ENCODE peak calls at places on chromosome 21, in nine cellular contexts. One of them, this sample, is unnamed.

GRCh38 chr21:44012474-44013379 is 618 bp downstream of the TRAPPC10 start:
- DNase-seq in lower leg skin: peak; percentile 92
- DNase-seq in cardiac fibroblast: no peak
- DNase-seq in IMR-90: peak; percentile 13
- DNase-seq in fibroblast of villous mesenchyme: peak; percentile 36
- DNase-seq in Karpas-422: peak; percentile 88
- DNase-seq in Panc1: no peak
- DNase-seq in brain microvascular endothelial cell: peak; percentile 8
- DNase-seq in AG10803: peak; percentile 11
- DNase-seq in this sample: no peak

GRCh38 chr21:37368536-37369279 is 2.1 kb downstream of the DYRK1A start:
- DNase-seq in lower leg skin: no peak
- DNase-seq in cardiac fibroblast: peak; percentile 73
- DNase-seq in IMR-90: peak; percentile 48
- DNase-seq in fibroblast of villous mesenchyme: no peak
- DNase-seq in Karpas-422: peak; percentile 49
- DNase-seq in Panc1: no peak
- DNase-seq in brain microvascular endothelial cell: peak; percentile 18
- DNase-seq in AG10803: peak; percentile 40
- DNase-seq in this sample: no peak

GRCh38 chr21:18026359-18026758 is 207.2 kb upstream of the C21orf91 start:
- DNase-seq in lower leg skin: no peak
- DNase-seq in cardiac fibroblast: no peak
- DNase-seq in IMR-90: no peak
- DNase-seq in fibroblast of villous mesenchyme: no peak
- DNase-seq in Karpas-422: no peak
- DNase-seq in Panc1: no peak
- DNase-seq in brain microvascular endothelial cell: no peak
- DNase-seq in AG10803: no peak
- DNase-seq in this sample: no peak

GRCh38 chr21:17003763-17004373 is 509.0 kb upstream of the CXADR start:
- DNase-seq in lower leg skin: no peak
- DNase-seq in cardiac fibroblast: peak; percentile 11
- DNase-seq in IMR-90: peak; percentile 3
- DNase-seq in fibroblast of villous mesenchyme: peak; percentile 5
- DNase-seq in Karpas-422: no peak
- DNase-seq in Panc1: no peak
- DNase-seq in brain microvascular endothelial cell: peak; percentile 1
- DNase-seq in AG10803: no peak
- DNase-seq in this sample: peak; percentile 58

GRCh38 chr21:36350282-36350910 is 30.4 kb downstream of the MORC3 start:
- DNase-seq in lower leg skin: no peak
- DNase-seq in cardiac fibroblast: peak; percentile 81
- DNase-seq in IMR-90: peak; percentile 81
- DNase-seq in fibroblast of villous mesenchyme: peak; percentile 73
- DNase-seq in Karpas-422: no peak
- DNase-seq in Panc1: no peak
- DNase-seq in brain microvascular endothelial cell: peak; percentile 69
- DNase-seq in AG10803: peak; percentile 63
- DNase-seq in this sample: peak; percentile 67

GRCh38 chr21:36773111-36773510 is 74.2 kb downstream of the SIM2 start:
- DNase-seq in lower leg skin: peak; percentile 86
- DNase-seq in cardiac fibroblast: peak; percentile 85
- DNase-seq in IMR-90: peak; percentile 89
- DNase-seq in fibroblast of villous mesenchyme: peak; percentile 86
- DNase-seq in Karpas-422: no peak
- DNase-seq in Panc1: no peak
- DNase-seq in brain microvascular endothelial cell: peak; percentile 41
- DNase-seq in AG10803: peak; percentile 88
- DNase-seq in this sample: peak; percentile 86

GRCh38 chr21:34888569-34889286 is 160.4 kb downstream of the RUNX1 start:
- DNase-seq in lower leg skin: peak; percentile 98
- DNase-seq in cardiac fibroblast: peak; percentile 95
- DNase-seq in IMR-90: peak; percentile 96
- DNase-seq in fibroblast of villous mesenchyme: peak; percentile 97
- DNase-seq in Karpas-422: peak; percentile 92
- DNase-seq in Panc1: no peak
- DNase-seq in brain microvascular endothelial cell: peak; percentile 95
- DNase-seq in AG10803: peak; percentile 97
- DNase-seq in this sample: peak; percentile 97

GRCh38 chr21:17270234-17270633 is 242.6 kb upstream of the CXADR start:
- DNase-seq in lower leg skin: no peak
- DNase-seq in cardiac fibroblast: peak; percentile 66
- DNase-seq in IMR-90: peak; percentile 31
- DNase-seq in fibroblast of villous mesenchyme: peak; percentile 36
- DNase-seq in Karpas-422: peak; percentile 56
- DNase-seq in Panc1: no peak
- DNase-seq in brain microvascular endothelial cell: peak; percentile 29
- DNase-seq in AG10803: peak; percentile 40
- DNase-seq in this sample: peak; percentile 74

GRCh38 chr21:44089001-44089911 is 17.9 kb upstream of the PWP2 start:
- DNase-seq in lower leg skin: peak; percentile 68
- DNase-seq in cardiac fibroblast: no peak
- DNase-seq in IMR-90: no peak
- DNase-seq in fibroblast of villous mesenchyme: no peak
- DNase-seq in Karpas-422: no peak
- DNase-seq in Panc1: no peak
- DNase-seq in brain microvascular endothelial cell: no peak
- DNase-seq in AG10803: no peak
- DNase-seq in this sample: no peak

GRCh38 chr21:29719561-29719960 is 220.2 kb downstream of the GRIK1 start:
- DNase-seq in lower leg skin: no peak
- DNase-seq in cardiac fibroblast: no peak
- DNase-seq in IMR-90: no peak
- DNase-seq in fibroblast of villous mesenchyme: no peak
- DNase-seq in Karpas-422: no peak
- DNase-seq in Panc1: no peak
- DNase-seq in brain microvascular endothelial cell: no peak
- DNase-seq in AG10803: no peak
- DNase-seq in this sample: no peak

GRCh38 chr21:33022828-33023573 is 2.7 kb upstream of the OLIG2 start:
- DNase-seq in lower leg skin: peak; percentile 82
- DNase-seq in cardiac fibroblast: no peak
- DNase-seq in IMR-90: no peak
- DNase-seq in fibroblast of villous mesenchyme: no peak
- DNase-seq in Karpas-422: no peak
- DNase-seq in Panc1: no peak
- DNase-seq in brain microvascular endothelial cell: no peak
- DNase-seq in AG10803: no peak
- DNase-seq in this sample: no peak

DNA sequence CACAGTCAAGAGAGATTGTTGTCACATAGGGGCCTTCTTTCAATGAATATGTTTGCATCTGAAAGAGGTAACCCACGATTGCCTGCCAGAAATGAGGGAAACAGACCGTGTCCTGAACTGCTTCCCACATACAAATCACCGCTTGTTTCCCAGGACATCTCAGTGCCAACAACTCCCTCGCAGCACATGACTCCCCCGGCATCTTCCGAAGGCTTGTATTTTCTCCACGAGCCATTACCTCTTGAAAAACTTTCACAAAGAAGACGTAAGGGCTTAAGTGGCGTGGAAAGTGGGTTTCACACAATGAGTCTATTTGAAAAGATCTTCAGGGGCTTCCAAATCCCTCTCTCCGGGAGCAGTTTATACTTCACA is 31.6 kb upstream of the PDE9A start:
- DNase-seq in lower leg skin: peak; percentile 58
- DNase-seq in cardiac fibroblast: no peak
- DNase-seq in IMR-90: no peak
- DNase-seq in fibroblast of villous mesenchyme: peak; percentile 36
- DNase-seq in Karpas-422: no peak
- DNase-seq in Panc1: no peak
- DNase-seq in brain microvascular endothelial cell: no peak
- DNase-seq in AG10803: no peak
- DNase-seq in this sample: no peak
- H3K4me3 ChIP-seq in lower leg skin: no peak overlapping the region
- H3K4me3 ChIP-seq in cardiac fibroblast: no peak overlapping the region
- H3K4me3 ChIP-seq in IMR-90: no peak overlapping the region
- H3K4me3 ChIP-seq in fibroblast of villous mesenchyme: no peak overlapping the region
- H3K4me3 ChIP-seq in Karpas-422: no peak overlapping the region
- H3K4me3 ChIP-seq in Panc1: no peak overlapping the region
- H3K4me3 ChIP-seq in brain microvascular endothelial cell: no peak overlapping the region
- H3K4me3 ChIP-seq in AG10803: no peak overlapping the region
- H3K4me3 ChIP-seq in this sample: no peak overlapping the region

DNA sequence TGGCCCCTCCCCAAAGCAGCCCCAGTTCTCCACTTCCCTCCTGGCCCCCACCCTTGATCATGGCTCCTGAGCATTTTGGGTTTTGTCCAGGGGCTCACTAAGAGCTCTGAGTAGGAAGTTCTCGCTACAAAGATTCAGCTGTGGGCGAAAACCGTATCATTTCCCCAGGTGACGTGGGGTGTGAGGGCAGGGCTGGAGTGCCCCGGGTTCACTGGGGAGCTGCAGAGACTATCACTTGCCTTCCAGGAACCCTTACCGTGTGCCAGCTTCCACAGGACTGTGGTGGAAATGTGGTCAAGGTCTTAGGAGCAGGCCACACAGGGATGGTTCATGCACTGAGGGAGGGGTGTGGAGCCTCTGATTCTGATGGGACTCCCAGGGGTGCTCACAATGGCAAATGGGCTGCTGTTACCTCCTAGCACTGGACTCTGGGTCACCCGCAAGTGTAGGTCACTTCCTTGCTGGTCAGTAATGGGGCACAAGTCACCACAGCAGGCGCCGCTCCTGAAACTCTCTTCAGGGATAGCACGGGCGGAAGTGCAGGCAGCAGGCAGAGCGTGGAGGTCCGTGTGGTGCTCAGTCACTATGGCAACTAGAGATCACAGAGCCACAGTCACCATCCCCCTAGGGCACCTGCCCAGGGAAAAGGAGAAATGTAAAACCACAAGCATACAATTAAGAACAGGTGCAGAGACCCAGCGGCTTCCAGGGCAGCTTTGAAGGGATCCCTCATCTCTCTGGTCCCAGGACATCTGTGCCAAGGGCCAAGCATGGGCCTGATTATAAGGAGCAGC is 35.4 kb downstream of the RSPH1 start:
- DNase-seq in lower leg skin: peak; percentile 73
- DNase-seq in cardiac fibroblast: no peak
- DNase-seq in IMR-90: no peak
- DNase-seq in fibroblast of villous mesenchyme: no peak
- DNase-seq in Karpas-422: peak; percentile 92
- DNase-seq in Panc1: no peak
- DNase-seq in brain microvascular endothelial cell: no peak
- DNase-seq in AG10803: no peak
- DNase-seq in this sample: no peak
- H3K4me3 ChIP-seq in lower leg skin: no peak overlapping the region
- H3K4me3 ChIP-seq in cardiac fibroblast: no peak overlapping the region
- H3K4me3 ChIP-seq in IMR-90: no peak overlapping the region
- H3K4me3 ChIP-seq in fibroblast of villous mesenchyme: no peak overlapping the region
- H3K4me3 ChIP-seq in Karpas-422: peak overlapping the region; percentile 53
- H3K4me3 ChIP-seq in Panc1: no peak overlapping the region
- H3K4me3 ChIP-seq in brain microvascular endothelial cell: no peak overlapping the region
- H3K4me3 ChIP-seq in AG10803: no peak overlapping the region
- H3K4me3 ChIP-seq in this sample: no peak overlapping the region

GRCh38 chr21:45834026-45834715 is 147.4 kb upstream of the COL6A1 start:
- DNase-seq in lower leg skin: peak; percentile 66
- DNase-seq in cardiac fibroblast: no peak
- DNase-seq in IMR-90: no peak
- DNase-seq in fibroblast of villous mesenchyme: no peak
- DNase-seq in Karpas-422: no peak
- DNase-seq in Panc1: no peak
- DNase-seq in brain microvascular endothelial cell: no peak
- DNase-seq in AG10803: no peak
- DNase-seq in this sample: no peak

GRCh38 chr21:45836694-45837670 is 144.6 kb upstream of the COL6A1 start:
- DNase-seq in lower leg skin: peak; percentile 40
- DNase-seq in cardiac fibroblast: no peak
- DNase-seq in IMR-90: no peak
- DNase-seq in fibroblast of villous mesenchyme: no peak
- DNase-seq in Karpas-422: no peak
- DNase-seq in Panc1: no peak
- DNase-seq in brain microvascular endothelial cell: no peak
- DNase-seq in AG10803: no peak
- DNase-seq in this sample: peak; percentile 12

GRCh38 chr21:45834821-45835293 is 146.7 kb upstream of the COL6A1 start:
- DNase-seq in lower leg skin: peak; percentile 64
- DNase-seq in cardiac fibroblast: no peak
- DNase-seq in IMR-90: no peak
- DNase-seq in fibroblast of villous mesenchyme: no peak
- DNase-seq in Karpas-422: no peak
- DNase-seq in Panc1: no peak
- DNase-seq in brain microvascular endothelial cell: no peak
- DNase-seq in AG10803: no peak
- DNase-seq in this sample: no peak

GRCh38 chr21:45836268-45836655 is 145.3 kb upstream of the COL6A1 start:
- DNase-seq in lower leg skin: peak; percentile 59
- DNase-seq in cardiac fibroblast: no peak
- DNase-seq in IMR-90: peak; percentile 61
- DNase-seq in fibroblast of villous mesenchyme: peak; percentile 56
- DNase-seq in Karpas-422: no peak
- DNase-seq in Panc1: no peak
- DNase-seq in brain microvascular endothelial cell: no peak
- DNase-seq in AG10803: peak; percentile 41
- DNase-seq in this sample: peak; percentile 17

GRCh38 chr21:45835301-45836267 is 146.0 kb upstream of the COL6A1 start:
- DNase-seq in lower leg skin: peak; percentile 60
- DNase-seq in cardiac fibroblast: no peak
- DNase-seq in IMR-90: no peak
- DNase-seq in fibroblast of villous mesenchyme: no peak
- DNase-seq in Karpas-422: no peak
- DNase-seq in Panc1: no peak
- DNase-seq in brain microvascular endothelial cell: no peak
- DNase-seq in AG10803: no peak
- DNase-seq in this sample: no peak
- H3K4me3 ChIP-seq in lower leg skin: no peak overlapping the region
- H3K4me3 ChIP-seq in cardiac fibroblast: no peak overlapping the region
- H3K4me3 ChIP-seq in IMR-90: no peak overlapping the region
- H3K4me3 ChIP-seq in fibroblast of villous mesenchyme: no peak overlapping the region
- H3K4me3 ChIP-seq in Karpas-422: no peak overlapping the region
- H3K4me3 ChIP-seq in Panc1: no peak overlapping the region
- H3K4me3 ChIP-seq in brain microvascular endothelial cell: no peak overlapping the region
- H3K4me3 ChIP-seq in AG10803: no peak overlapping the region
- H3K4me3 ChIP-seq in this sample: no peak overlapping the region

DNA sequence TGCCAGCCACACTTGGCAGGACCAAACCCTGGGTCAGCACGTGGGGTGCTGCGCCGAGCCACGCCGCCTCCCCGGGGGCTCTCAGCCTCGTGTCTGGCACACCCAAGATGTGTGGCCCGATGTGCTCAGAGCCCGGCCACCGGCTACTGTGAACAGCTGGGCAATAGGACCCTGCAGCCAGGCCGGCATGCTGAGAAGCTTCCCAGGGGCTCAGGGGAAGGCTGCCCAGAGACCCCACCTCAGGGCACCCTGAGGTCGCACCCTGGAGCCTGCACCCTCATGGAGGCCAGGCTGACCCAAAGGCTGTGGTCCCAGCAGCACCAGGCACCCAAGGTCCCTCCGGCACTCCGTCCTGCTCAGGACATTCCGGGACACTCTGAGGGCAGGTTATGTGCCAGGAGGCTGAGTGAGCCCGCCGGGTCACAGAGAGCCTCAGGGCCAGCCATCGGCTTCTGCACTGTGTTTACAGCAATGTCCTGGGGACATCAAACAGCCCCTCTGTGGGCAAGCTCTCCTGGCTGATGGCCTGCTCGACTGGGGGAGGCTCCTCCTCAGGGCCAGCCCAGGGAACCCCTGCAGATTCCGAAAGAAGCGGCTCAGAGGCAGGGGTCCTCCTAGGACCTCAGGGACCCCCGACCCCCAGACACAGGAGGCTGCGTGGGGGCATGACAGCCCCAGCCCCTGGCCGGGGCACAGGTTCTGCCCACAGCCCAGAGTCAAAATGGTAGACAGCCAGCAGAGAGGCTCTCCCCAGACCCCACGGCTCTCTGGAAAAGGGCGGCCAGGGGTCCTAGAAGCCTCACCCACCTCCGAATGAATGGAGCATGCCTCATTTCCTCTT is 8.3 kb downstream of the SLC19A1 start:
- DNase-seq in lower leg skin: peak; percentile 81
- DNase-seq in cardiac fibroblast: no peak
- DNase-seq in IMR-90: no peak
- DNase-seq in fibroblast of villous mesenchyme: no peak
- DNase-seq in Karpas-422: no peak
- DNase-seq in Panc1: no peak
- DNase-seq in brain microvascular endothelial cell: no peak
- DNase-seq in AG10803: no peak
- DNase-seq in this sample: no peak
- H3K4me3 ChIP-seq in lower leg skin: no peak overlapping the region
- H3K4me3 ChIP-seq in cardiac fibroblast: no peak overlapping the region
- H3K4me3 ChIP-seq in IMR-90: no peak overlapping the region
- H3K4me3 ChIP-seq in fibroblast of villous mesenchyme: no peak overlapping the region
- H3K4me3 ChIP-seq in Karpas-422: no peak overlapping the region
- H3K4me3 ChIP-seq in Panc1: no peak overlapping the region
- H3K4me3 ChIP-seq in brain microvascular endothelial cell: no peak overlapping the region
- H3K4me3 ChIP-seq in AG10803: no peak overlapping the region
- H3K4me3 ChIP-seq in this sample: no peak overlapping the region

This sample was measured in astrocyte of the spinal cord.